ENCODE peak calls at places on chromosomes 7 and 10, in eight cellular contexts. L is HEK293T, S is ascending aorta, Q is AG04450, K is GM03348, V is smooth muscle cell of the brain vasculature, R is activated T-cell treated with anti-CD3 and anti-CD28 coated beads for 24 hours, U is Calu3. C is an unnamed sample.

GRCh38 chr7:39908141-39908540 is 41.9 kb upstream of the CDK13 start:
- DNase-seq in U (no peak), R (no peak), S (no peak), V (no peak), K (no peak), L (no peak), Q (no peak), C (no peak)

GRCh38 chr7:4706384-4707032 is 24.4 kb downstream of the FOXK1 start:
- DNase-seq in U (no peak), S (no peak), L (no peak), V (no peak), R (no peak), Q (no peak), K (no peak), C (peak; percentile 58)

GRCh38 chr10:75283150-75284096 is 47.7 kb upstream of the COMTD1 start:
- DNase-seq in L (peak; percentile 54), K (peak; percentile 71), Q (no peak), S (no peak), U (no peak), R (no peak), V (no peak), C (peak; percentile 78)

GRCh38 chr10:128078136-128078969 is 47.9 kb downstream of the MKI67 start:
- DNase-seq in S (no peak), L (peak; percentile 80), K (peak; percentile 87), V (peak; percentile 10), R (no peak), U (peak; percentile 70), Q (peak; percentile 7), C (peak; percentile 77)

GRCh38 chr10:43407576-43408330 is 1.2 kb downstream of the HNRNPF start:
- DNase-seq in Q (no peak), S (peak; percentile 77), U (peak; percentile 90), K (peak; percentile 92), V (peak; percentile 70), R (peak; percentile 84), L (peak; percentile 70), C (peak; percentile 71)

GRCh38 chr10:82377608-82378007 is 502.6 kb downstream of the NRG3 start:
- DNase-seq in L (no peak), S (no peak), K (no peak), R (no peak), V (no peak), Q (no peak), U (peak; percentile 21), C (no peak)

GRCh38 chr10:132712698-132713232 is 73.2 kb downstream of the NKX6-2 start:
- DNase-seq in Q (no peak), V (no peak), R (no peak), S (no peak), U (no peak), L (no peak), K (no peak), C (no peak)

GRCh38 chr10:91709394-91709798 is 76.5 kb upstream of the PPP1R3C start:
- DNase-seq in L (no peak), R (no peak), U (no peak), S (no peak), Q (no peak), K (no peak), V (no peak), C (no peak)